ENCODE peak calls at places on chromosomes 16 and 17, in ten cellular contexts. X is MV-4-11; G is GM04504; V is heart right ventricle; O is T-helper 2 cell treated with Interferon-gamma antibody and Interleukin-4, amounts not matched to agents 5 μg/mL and 100 μg/mL, for 36 hours; W is EL; N is NCI-H146; C is NCI-H1436; M is stimulated activated CD8-positive, alpha-beta memory T cell treated with anti-CD3 and anti-CD28 coated beads, Interleukin-15, amount 100 ng/mL, for 24 hours; B is RPMI7951. I is an unnamed sample.

GRCh38 chr17:60170835-60171752 is 21.3 kb downstream of the CA4 start:
- DNase-seq in C (no peak), G (no peak), N (peak), W (no peak), O (no peak), M (no peak), V (no peak), X (no peak), B (no peak), I (no peak)

GRCh38 chr17:79252886-79253285 is 178.3 kb downstream of the ENGASE start:
- DNase-seq in N (no peak), B (no peak), V (no peak), C (no peak), X (peak), O (no peak), G (no peak), M (no peak), W (no peak), I (no peak)

GRCh38 chr17:6106212-6106611 is 36.0 kb downstream of the WSCD1 start:
- DNase-seq in C (no peak), N (no peak), O (no peak), B (no peak), W (no peak), M (no peak), V (no peak), X (no peak), G (no peak), I (no peak)

GRCh38 chr17:14337596-14338079 is 36.8 kb downstream of the HS3ST3B1 start:
- DNase-seq in B (no peak), C (no peak), X (no peak), O (peak), W (no peak), V (no peak), N (no peak), G (no peak), M (no peak), I (no peak)

GRCh38 chr17:59607817-59608403 is 11.8 kb upstream of the CLTC start:
- DNase-seq in X (peak), N (no peak), C (no peak), M (no peak), G (no peak), B (no peak), O (no peak), W (no peak), V (no peak), I (peak)

GRCh38 chr17:57045868-57046671 is 39.0 kb upstream of the AKAP1 start:
- DNase-seq in X (no peak), C (no peak), V (no peak), B (no peak), M (no peak), W (peak), G (no peak), O (peak), N (no peak), I (no peak)

GRCh38 chr16:66617728-66618127 is 13.2 kb downstream of the CMTM3 start:
- DNase-seq in W (no peak), B (no peak), V (no peak), O (no peak), X (no peak), C (no peak), M (no peak), G (no peak), N (peak), I (no peak)

GRCh38 chr16:84916156-84916555 is 95.2 kb downstream of the ZDHHC7 start:
- DNase-seq in N (no peak), B (peak), X (no peak), G (no peak), M (no peak), C (no peak), O (no peak), W (no peak), V (no peak), I (no peak)

GRCh38 chr16:1561836-1562235 is 28.4 kb downstream of the TMEM204 start:
- DNase-seq in O (no peak), N (no peak), G (no peak), W (no peak), M (no peak), X (no peak), B (no peak), C (no peak), V (no peak), I (no peak)

GRCh38 chr17:17322516-17323510 is 19.6 kb downstream of the NT5M start:
- DNase-seq in M (no peak), B (no peak), C (no peak), X (no peak), V (no peak), O (no peak), W (no peak), N (no peak), G (no peak), I (no peak)

GRCh38 chr17:79273660-79274059 is 199.0 kb downstream of the ENGASE start:
- DNase-seq in B (no peak), N (no peak), V (no peak), X (no peak), M (no peak), O (no peak), C (no peak), W (no peak), G (no peak), I (no peak)

GRCh38 chr16:27969574-27969973 is 93.9 kb downstream of the GSG1L start:
- DNase-seq in X (peak), B (no peak), W (no peak), M (no peak), N (no peak), C (no peak), G (no peak), O (no peak), V (no peak), I (no peak)

GRCh38 chr17:17110520-17110919 is 68.3 kb downstream of the MPRIP start:
- DNase-seq in M (no peak), V (no peak), C (no peak), X (no peak), B (no peak), O (no peak), N (no peak), W (no peak), G (no peak), I (no peak)